ENCODE peak calls at places on chromosomes 6 and 20, in six cellular contexts. E, Q, X, H, P and B are unnamed samples. For H3K9me3, the result is how much of the 10 kb centered on the place peaks cover.

GRCh38 chr6:117280922-117281321 is 15.6 kb downstream of the VGLL2 start:
- DNase-seq in E (no peak), Q (peak), X (no peak), P (no peak), H (no peak), B (no peak)

GRCh38 chr20:41275181-41275793 is 42.2 kb downstream of the ZHX3 start:
- DNase-seq in H (no peak), X (peak), P (peak), E (no peak), Q (no peak), B (no peak)

GRCh38 chr6:15512126-15512525 is 150.7 kb downstream of the DTNBP1 start:
- DNase-seq in P (no peak), H (no peak), X (no peak), Q (no peak), E (no peak), B (no peak)

GRCh38 chr6:125951323-125951722 is 5.2 kb upstream of the HINT3 start:
- DNase-seq in Q (no peak), P (no peak), E (no peak), X (no peak), H (no peak), B (no peak)

GRCh38 chr20:32083469-32083868 is 26.0 kb upstream of the TM9SF4 start:
- DNase-seq in H (no peak), E (no peak), P (no peak), X (no peak), Q (no peak), B (no peak)

GRCh38 chr6:97401533-97401932 is 118.5 kb upstream of the MMS22L start:
- DNase-seq in P (peak), H (no peak), Q (no peak), X (no peak), E (no peak), B (no peak)

GRCh38 chr20:9981834-9982233 is 53.0 kb upstream of the ANKEF1 start:
- DNase-seq in X (no peak), Q (no peak), H (peak), P (no peak), E (no peak), B (no peak)

GRCh38 chr6:13331516-13332348 is 3.4 kb upstream of the TBC1D7 start:
- DNase-seq in X (no peak), E (no peak), P (peak), Q (peak), H (no peak), B (no peak)

GRCh38 chr6:105199711-105200110 is 19.9 kb upstream of the POPDC3 start:
- DNase-seq in X (no peak), Q (no peak), H (no peak), P (no peak), E (no peak), B (no peak)

GRCh38 chr6:110034637-110035096 is 56.6 kb downstream of the GPR6 start:
- DNase-seq in Q (no peak), E (no peak), X (no peak), H (no peak), P (no peak), B (no peak)

GRCh38 chr6:16512585-16513109 is 248.6 kb downstream of the ATXN1 start:
- DNase-seq in P (no peak), Q (no peak), X (no peak), H (no peak), E (no peak), B (no peak)

GRCh38 chr6:129033173-129033572 is 150.2 kb downstream of the LAMA2 start:
- DNase-seq in H (no peak), P (no peak), X (no peak), Q (no peak), E (no peak), B (no peak)

GRCh38 chr20:21017381-21018085 is 88.6 kb downstream of the LINC00237 start:
- DNase-seq in P (no peak), Q (no peak), E (no peak), H (no peak), X (no peak), B (no peak)

GRCh38 chr6:125316621-125317020 is 14.9 kb upstream of the HDDC2 start:
- DNase-seq in Q (no peak), H (no peak), X (no peak), E (no peak), P (no peak), B (no peak)

GRCh38 chr6:37956711-37957110 is 137.2 kb downstream of the ZFAND3 start:
- DNase-seq in P (peak), Q (no peak), E (no peak), X (no peak), H (no peak), B (no peak)

GRCh38 chr6:37954791-37955190 is 135.3 kb downstream of the ZFAND3 start:
- DNase-seq in H (no peak), P (no peak), Q (no peak), E (no peak), X (no peak), B (no peak)

GRCh38 chr6:37952027-37952426 is 132.5 kb downstream of the ZFAND3 start:
- DNase-seq in Q (no peak), P (no peak), H (no peak), E (no peak), X (no peak), B (no peak)
- H3K9me3 ChIP-seq in Q (under half), P (under half), H (under half), E (under half), X (under half), B (under half)

DNA sequence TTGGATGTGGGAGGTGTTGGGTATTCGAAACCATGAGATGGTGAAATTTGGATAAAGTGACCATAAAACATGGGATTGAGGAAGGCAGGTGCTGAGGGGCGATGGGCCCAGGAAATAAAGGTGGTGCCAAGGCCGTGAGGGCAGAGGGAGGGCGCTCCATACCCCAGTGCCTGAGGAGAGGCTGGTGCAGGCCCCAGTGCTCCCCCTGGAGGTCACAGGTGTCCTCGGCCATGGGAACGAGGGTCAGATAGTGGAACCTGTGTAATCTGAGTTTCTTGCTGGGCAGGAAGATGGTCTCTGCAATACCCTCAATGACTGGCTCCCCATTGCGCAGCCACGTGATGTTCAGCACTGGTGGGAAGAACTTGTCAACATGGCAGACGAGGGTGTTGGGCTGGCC is 16.2 kb downstream of the HLA-DPB1 start:
- DNase-seq in P (no peak), Q (peak), H (peak), X (peak), E (no peak), B (peak)
- TF ChIP-seq POLR2AphosphoS5 in P (no peak), Q (no peak), H (no peak), X (no peak), E (no peak), B (no peak)

DNA sequence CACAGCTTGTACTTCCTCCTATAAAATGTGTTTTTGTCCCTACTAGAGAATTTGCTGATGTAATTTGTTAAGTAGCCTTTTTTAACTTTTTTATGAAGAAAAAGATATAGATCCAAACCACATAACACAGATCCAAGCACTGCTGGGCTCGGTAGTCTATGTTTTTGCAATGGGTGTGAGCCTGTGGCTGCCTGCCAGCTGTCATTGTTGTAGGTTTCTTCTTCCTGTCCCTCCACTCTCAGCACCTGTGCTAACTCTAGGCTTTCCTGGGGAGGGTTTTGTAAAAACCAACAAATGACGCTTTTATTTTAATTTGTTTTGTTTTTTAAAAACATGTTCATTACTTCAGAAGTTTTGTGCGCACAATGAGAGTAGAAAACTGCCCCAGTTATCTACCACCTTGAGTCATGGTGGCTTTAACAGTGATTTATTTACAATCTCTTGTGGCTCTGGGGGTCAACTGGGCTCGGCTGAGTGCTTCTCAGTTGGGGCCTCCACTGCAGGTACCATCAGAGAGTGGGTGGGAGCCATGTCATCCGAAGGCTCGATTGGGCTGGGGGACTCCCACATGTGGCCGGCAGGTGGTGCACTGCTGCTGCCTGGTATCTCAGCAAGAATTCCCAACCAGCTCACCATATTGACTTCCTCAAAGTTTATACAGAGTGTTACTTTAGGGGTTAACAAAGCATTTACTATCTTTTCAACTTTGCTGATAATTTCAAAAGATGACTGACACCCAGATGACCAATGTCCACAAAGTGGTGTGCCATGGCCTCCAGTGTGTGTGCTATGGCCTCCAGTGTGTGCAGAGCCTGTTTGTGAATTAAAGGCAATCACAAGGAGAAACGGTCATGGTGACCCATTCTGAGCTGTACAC is 3.0 kb upstream of the CCR6 start:
- DNase-seq in X (peak), H (peak), E (no peak), P (no peak), Q (no peak), B (no peak)
- TF ChIP-seq CTCF in X (no peak), H (no peak), E (no peak), P (no peak), Q (no peak), B (no peak)

DNA sequence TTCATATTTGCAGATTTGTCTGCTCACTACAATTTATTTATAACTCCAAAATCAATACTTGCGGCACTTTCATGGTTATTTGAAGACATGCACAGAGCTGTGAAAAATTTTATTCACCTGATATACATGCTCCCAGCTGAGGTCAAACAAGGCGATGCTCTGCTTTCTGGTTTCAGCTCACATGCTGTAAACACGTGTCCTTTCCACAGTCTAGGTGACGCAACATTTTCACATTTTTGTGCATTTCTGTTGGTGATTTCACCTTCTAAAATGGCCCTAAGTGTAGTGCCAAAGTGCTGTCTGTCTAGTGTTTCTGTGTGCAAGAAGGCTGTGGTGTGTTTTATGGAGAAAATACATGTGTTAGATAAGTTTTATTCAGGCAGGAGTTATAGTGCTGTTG is 650.5 kb downstream of the RNF144B start:
- DNase-seq in H (no peak), E (no peak), Q (no peak), X (no peak), P (no peak), B (no peak)
- H3K9me3 ChIP-seq in H (under half), E (under half), Q (under half), X (under half), P (under half), B (under half)

GRCh38 chr6:6661684-6662083 is 73.2 kb downstream of the LY86 start:
- DNase-seq in X (peak), H (peak), P (peak), Q (no peak), E (peak), B (no peak)
- TF ChIP-seq POLR2AphosphoS5 in X (no peak), H (no peak), P (no peak), Q (no peak), E (no peak), B (no peak)

GRCh38 chr6:33850294-33850693 is 46.5 kb upstream of the MLN start:
- DNase-seq in E (no peak), P (no peak), H (no peak), Q (no peak), X (no peak), B (no peak)

GRCh38 chr6:33850869-33851541 is 47.2 kb upstream of the MLN start:
- DNase-seq in Q (no peak), X (no peak), E (no peak), H (no peak), P (no peak), B (no peak)

GRCh38 chr6:33853026-33853425 is 49.2 kb upstream of the MLN start:
- DNase-seq in Q (no peak), H (no peak), E (no peak), P (no peak), X (no peak), B (no peak)

GRCh38 chr6:33853736-33854135 is 49.9 kb upstream of the MLN start:
- DNase-seq in E (no peak), P (no peak), Q (no peak), X (no peak), H (no peak), B (no peak)

GRCh38 chr6:33851959-33852358 is 48.2 kb upstream of the MLN start:
- DNase-seq in H (peak), E (no peak), P (no peak), X (no peak), Q (peak), B (no peak)
- TF ChIP-seq CTCF in H (peak), E (no peak), P (no peak), X (no peak), Q (peak), B (no peak)

GRCh38 chr20:60062431-60063336 is 104.5 kb downstream of the CDH26 start:
- DNase-seq in X (no peak), H (no peak), Q (no peak), E (peak), P (no peak), B (no peak)
- H3K9me3 ChIP-seq in X (under half), H (under half), Q (under half), E (under half), P (under half), B (under half)

GRCh38 chr6:144951730-144952437 is 666.7 kb downstream of the UTRN start:
- DNase-seq in H (no peak), P (no peak), X (no peak), E (no peak), Q (no peak), B (no peak)
- TF ChIP-seq POLR2AphosphoS5 in H (no peak), P (no peak), X (no peak), E (no peak), Q (no peak), B (no peak)